ENCODE peak calls at places on chromosomes 4 and X, in ten cellular contexts. P is ovary, I is transverse colon, Z is sigmoid colon, S is HepG2, F is A549, O is stomach, V is GM12878, K is K562, B is suprapubic skin. W is an unnamed sample.
A peak's percentile ranks its signal among the peaks of the same experiment; 100 is the strongest.

GRCh38 chr4:152310223-152310622 is 225.7 kb downstream of the FBXW7 start:
- DNase-seq in Z (no peak), O (no peak), B (no peak), S (no peak), V (no peak), P (no peak), K (no peak), I (no peak), F (no peak), W (no peak)

GRCh38 chr4:76772498-76773106 is 125.3 kb downstream of the SOWAHB start:
- DNase-seq in I (no peak), B (no peak), K (peak; percentile 23), P (no peak), V (peak; percentile 28), O (no peak), F (peak; percentile 27), Z (no peak), S (no peak), W (no peak)

GRCh38 chr4:142743071-142743825 is 102.9 kb downstream of the INPP4B start:
- DNase-seq in B (no peak), K (no peak), S (no peak), V (no peak), I (no peak), P (no peak), Z (no peak), F (no peak), O (no peak), W (no peak)

GRCh38 chr4:41120297-41121217 is 93.8 kb downstream of the APBB2 start:
- DNase-seq in O (peak; percentile 62), Z (peak; percentile 92), S (no peak), K (no peak), P (peak; percentile 90), V (no peak), I (peak; percentile 45), F (no peak), B (no peak), W (peak; percentile 51)

GRCh38 chr4:126267689-126268088 is 952.9 kb downstream of the FAT4 start:
- DNase-seq in I (no peak), F (peak; percentile 0), K (no peak), S (no peak), Z (no peak), P (no peak), O (no peak), V (no peak), B (no peak), W (no peak)

GRCh38 chr4:16721618-16722291 is 176.7 kb downstream of the LDB2 start:
- DNase-seq in Z (no peak), O (no peak), F (no peak), S (peak; percentile 2), K (no peak), I (no peak), B (no peak), V (no peak), P (peak; percentile 32), W (no peak)

GRCh38 chr4:137955615-137956014 is 286.5 kb downstream of the SLC7A11 start:
- DNase-seq in O (no peak), I (no peak), B (no peak), Z (no peak), K (no peak), V (no peak), F (no peak), P (no peak), S (no peak), W (no peak)

GRCh38 chr4:97374526-97374925 is 768.8 kb downstream of the STPG2 start:
- DNase-seq in V (no peak), I (no peak), P (no peak), O (no peak), Z (no peak), S (no peak), K (no peak), F (no peak), B (no peak), W (no peak)

GRCh38 chr4:153036931-153037330 is 100.8 kb downstream of the FHDC1 start:
- DNase-seq in V (no peak), Z (no peak), I (no peak), F (no peak), P (no peak), S (no peak), B (no peak), O (no peak), K (no peak), W (no peak)

GRCh38 chr4:122900314-122900713 is 22.1 kb downstream of the NUDT6 start:
- DNase-seq in O (no peak), F (no peak), I (no peak), S (no peak), V (no peak), Z (no peak), B (no peak), P (no peak), K (no peak), W (no peak)

DNA sequence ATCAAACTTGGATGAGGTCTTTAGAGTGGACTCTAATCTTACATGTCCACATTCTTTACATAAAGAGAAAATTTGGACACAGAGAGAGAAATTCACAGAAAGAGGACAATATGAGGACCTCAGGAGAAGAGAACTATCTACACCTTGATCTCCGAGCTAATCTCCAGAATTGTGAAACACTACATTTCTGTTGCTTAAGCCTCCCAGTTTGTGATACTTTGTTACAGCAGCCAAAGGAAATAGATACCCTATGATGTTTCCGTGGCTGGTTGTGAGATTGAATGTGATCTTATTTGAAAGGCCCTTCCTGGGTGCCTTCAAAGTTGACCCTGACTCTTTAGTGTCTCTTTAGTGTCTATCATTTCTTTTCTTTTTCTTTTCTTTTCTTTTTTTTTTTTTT is 326.1 kb upstream of the CLNK start:
- DNase-seq in B (no peak), P (no peak), O (no peak), K (no peak), Z (no peak), I (no peak), V (no peak), S (no peak), F (no peak), W (no peak)
- TF ChIP-seq EP300 in B (no peak), P (no peak), O (no peak), K (no peak), Z (no peak), I (no peak), V (no peak), S (no peak), F (no peak), W (no peak)

DNA sequence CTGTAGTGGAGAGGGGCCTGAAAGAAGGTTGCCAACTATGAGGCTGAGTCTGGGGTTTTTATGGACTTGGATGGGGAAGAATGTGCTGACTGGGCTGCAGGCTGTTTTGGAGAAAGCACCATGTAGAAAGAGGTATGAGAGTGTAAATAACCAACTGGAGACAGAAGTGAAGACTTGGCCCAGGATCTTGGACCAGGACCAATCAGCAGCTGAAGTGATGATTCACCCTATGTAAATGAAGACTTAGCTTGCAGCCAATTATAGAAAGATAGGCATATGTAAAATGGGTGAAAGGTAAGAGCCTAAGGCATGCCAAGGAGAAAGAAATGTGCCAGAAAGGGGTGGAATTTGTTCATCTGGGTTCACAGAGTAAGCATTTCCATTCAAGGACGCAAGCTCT is 856.7 kb upstream of the PRKX start:
- DNase-seq in P (no peak), F (no peak), B (no peak), O (peak; percentile 60), S (no peak), V (no peak), Z (no peak), K (no peak), I (no peak), W (no peak)
- TF ChIP-seq POLR2A in P (no peak), F (no peak), B (no peak), O (no peak), S (no peak), V (no peak), Z (no peak), K (no peak), I (no peak), W (no peak)

GRCh38 chr4:53994382-53994781 is 70.0 kb downstream of the CHIC2 start:
- DNase-seq in B (no peak), V (no peak), I (no peak), S (no peak), O (no peak), Z (no peak), P (no peak), F (no peak), K (no peak), W (no peak)
- H3K4me1 ChIP-seq in B (peaks cover 3% of the 10 kb centered on the region), V (no peaks in the 10 kb centered on the region), I (no peaks in the 10 kb centered on the region), S (peaks cover 15% of the 10 kb centered on the region), O (peaks cover 24% of the 10 kb centered on the region), Z (no peaks in the 10 kb centered on the region), P (peaks cover 13% of the 10 kb centered on the region), F (no peaks in the 10 kb centered on the region), K (no peaks in the 10 kb centered on the region), W (no peaks in the 10 kb centered on the region)

GRCh38 chr4:185470503-185471195 is 884 bp downstream of the CCDC110 start:
- DNase-seq in S (peak; percentile 4), K (peak; percentile 16), O (peak; percentile 76), V (no peak), P (peak; percentile 86), I (peak; percentile 73), Z (peak; percentile 86), B (no peak), F (peak; percentile 9), W (peak; percentile 28)
- TF ChIP-seq EP300 in S (no peak), K (no peak), O (no peak), V (no peak), P (no peak), I (no peak), Z (no peak), B (no peak), F (no peak), W (peak; percentile 7)

GRCh38 chrX:41350150-41350975 is 16.4 kb downstream of the DDX3X start:
- DNase-seq in O (no peak), K (no peak), F (peak; percentile 24), Z (no peak), P (no peak), I (no peak), V (no peak), B (no peak), S (no peak), W (no peak)
- TF ChIP-seq POLR2A in O (no peak), K (peak; percentile 85), F (no peak), Z (no peak), P (no peak), I (no peak), V (peak; percentile 74), B (no peak), S (peak; percentile 36), W (no peak)

GRCh38 chr4:188139141-188139540 is at the start of gene TRIML1:
- DNase-seq in Z (no peak), I (no peak), B (no peak), V (no peak), O (no peak), K (no peak), S (no peak), P (no peak), F (no peak), W (no peak)
- H3K4me1 ChIP-seq in Z (no peaks in the 10 kb centered on the region), I (no peaks in the 10 kb centered on the region), B (no peaks in the 10 kb centered on the region), V (no peaks in the 10 kb centered on the region), O (no peaks in the 10 kb centered on the region), K (no peaks in the 10 kb centered on the region), S (no peaks in the 10 kb centered on the region), P (no peaks in the 10 kb centered on the region), F (no peaks in the 10 kb centered on the region), W (no peaks in the 10 kb centered on the region)

DNA sequence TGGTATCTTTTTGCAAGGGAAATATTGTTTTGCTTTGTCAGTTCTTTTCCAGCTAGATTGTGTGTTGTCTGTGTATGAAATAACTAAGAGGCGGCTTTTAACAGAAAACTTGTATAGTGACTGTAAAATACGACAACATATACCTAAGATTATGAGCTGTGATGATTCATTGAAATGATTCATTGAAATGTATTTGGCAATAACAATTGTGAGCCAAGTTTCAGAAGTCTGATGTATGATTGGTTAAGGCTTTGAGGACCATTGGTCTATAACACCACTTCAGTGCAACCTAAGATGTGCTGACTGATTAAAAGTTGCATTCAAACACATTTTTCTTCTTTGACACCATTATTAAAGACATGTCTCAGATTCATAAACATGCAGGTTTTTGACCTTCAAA is 76.6 kb downstream of the PTPN13 start:
- DNase-seq in I (no peak), V (no peak), B (no peak), P (no peak), O (no peak), Z (no peak), F (peak; percentile 21), K (no peak), S (no peak), W (no peak)
- TF ChIP-seq EP300 in I (no peak), V (no peak), B (no peak), P (no peak), O (no peak), Z (no peak), F (no peak), K (no peak), S (no peak), W (no peak)